ENCODE peak calls at places on chromosomes 12 and 14, in eight cellular contexts. V is body of pancreas; W is HepG2; Y is dorsolateral prefrontal cortex; J is activated CD8-positive, alpha-beta T cell treated with anti-CD3 and anti-CD28 coated beads for 36 hours; E is cardiac muscle cell; G is cardiac fibroblast; C is endothelial cell. T is an unnamed sample.

GRCh38 chr12:104064842-104065441 is 611 bp downstream of the HCFC2 start:
- DNase-seq in Y (peak; percentile 39), C (peak; percentile 13), V (peak; percentile 29), W (no peak), E (no peak), J (peak; percentile 21), G (peak; percentile 24), T (no peak)

GRCh38 chr14:92105845-92106094 is 612 bp downstream of the ATXN3 start:
- DNase-seq in E (no peak), J (peak; percentile 28), V (peak; percentile 55), G (peak; percentile 69), Y (no peak), C (no peak), W (peak; percentile 5), T (peak; percentile 56)

GRCh38 chr14:23437142-23438129 is 2.0 kb upstream of the MYH7 start:
- DNase-seq in Y (no peak), J (no peak), E (no peak), W (no peak), C (no peak), G (no peak), V (no peak), T (no peak)

GRCh38 chr14:105180598-105181528 is at the start of gene NUDT14:
- DNase-seq in Y (peak; percentile 63), G (peak; percentile 28), W (no peak), J (peak; percentile 86), V (peak; percentile 86), C (peak; percentile 78), E (peak; percentile 53), T (no peak)

GRCh38 chr14:34604990-34605389 is 25.0 kb downstream of the SNX6 start:
- DNase-seq in W (no peak), J (no peak), E (peak; percentile 39), Y (no peak), V (no peak), G (peak; percentile 71), C (no peak), T (no peak)

GRCh38 chr12:24778486-24779304 is 170.2 kb downstream of the BCAT1 start:
- DNase-seq in J (no peak), C (peak; percentile 6), E (peak; percentile 75), Y (no peak), G (peak; percentile 80), V (no peak), W (peak; percentile 58), T (no peak)

GRCh38 chr12:47739297-47739696 is 14.0 kb upstream of the ENDOU start:
- DNase-seq in E (no peak), Y (no peak), W (no peak), J (no peak), G (no peak), C (no peak), V (no peak), T (no peak)

GRCh38 chr14:69012251-69012953 is 33.3 kb upstream of the ACTN1 start:
- DNase-seq in G (peak; percentile 28), J (no peak), C (no peak), W (no peak), Y (no peak), E (peak; percentile 60), V (no peak), T (no peak)

GRCh38 chr12:120713861-120714482 is 3.7 kb downstream of the UNC119B start:
- DNase-seq in W (peak; percentile 73), E (peak; percentile 88), C (peak; percentile 77), J (peak; percentile 85), Y (peak; percentile 71), G (peak; percentile 87), V (peak; percentile 89), T (peak; percentile 80)

GRCh38 chr12:116492703-116493324 is 66.4 kb upstream of the MAP1LC3B2 start:
- DNase-seq in V (peak; percentile 33), Y (no peak), E (peak; percentile 62), W (no peak), J (no peak), G (peak; percentile 88), C (no peak), T (peak; percentile 50)

GRCh38 chr14:50550294-50550693 is 9.7 kb upstream of the ATL1 start:
- DNase-seq in C (no peak), V (no peak), W (no peak), E (no peak), G (no peak), Y (no peak), J (no peak), T (no peak)

GRCh38 chr14:100305446-100306255 is 593 bp downstream of the SLC25A29 start:
- DNase-seq in C (peak; percentile 31), E (no peak), Y (no peak), V (no peak), J (peak; percentile 64), W (no peak), G (no peak), T (no peak)

GRCh38 chr12:3124917-3125316 is 47.7 kb downstream of the TSPAN9 start:
- DNase-seq in E (no peak), W (no peak), C (no peak), Y (no peak), J (no peak), V (no peak), G (no peak), T (no peak)

GRCh38 chr14:84425968-84426367 is 1104.0 kb upstream of the FLRT2 start:
- DNase-seq in J (no peak), Y (no peak), G (no peak), V (no peak), E (no peak), C (no peak), W (no peak), T (no peak)

GRCh38 chr12:124713436-124714082 is 146.1 kb upstream of the NCOR2 start:
- DNase-seq in W (no peak), G (peak; percentile 86), C (no peak), Y (no peak), J (peak; percentile 82), V (peak; percentile 69), E (peak; percentile 89), T (peak; percentile 86)

GRCh38 chr12:124713041-124713435 is 145.6 kb upstream of the NCOR2 start:
- DNase-seq in E (peak; percentile 18), Y (no peak), J (peak; percentile 37), G (peak; percentile 47), C (no peak), W (no peak), V (peak; percentile 73), T (peak; percentile 98)

GRCh38 chr12:124705545-124706138 is 138.2 kb upstream of the NCOR2 start:
- DNase-seq in W (no peak), Y (no peak), G (no peak), V (no peak), C (no peak), J (no peak), E (no peak), T (no peak)

GRCh38 chr12:124715121-124715990 is 147.9 kb upstream of the NCOR2 start:
- DNase-seq in C (no peak), W (no peak), Y (no peak), J (no peak), E (no peak), V (no peak), G (no peak), T (no peak)

GRCh38 chr12:124709722-124710656 is 142.6 kb upstream of the NCOR2 start:
- DNase-seq in J (no peak), G (peak; percentile 52), W (no peak), V (no peak), Y (no peak), C (no peak), E (peak; percentile 68), T (no peak)
- TF ChIP-seq CTCF in J (no peak), G (peak; percentile 15), W (no peak), V (no peak), Y (no peak), C (no peak), E (peak; percentile 34), T (no peak)

DNA sequence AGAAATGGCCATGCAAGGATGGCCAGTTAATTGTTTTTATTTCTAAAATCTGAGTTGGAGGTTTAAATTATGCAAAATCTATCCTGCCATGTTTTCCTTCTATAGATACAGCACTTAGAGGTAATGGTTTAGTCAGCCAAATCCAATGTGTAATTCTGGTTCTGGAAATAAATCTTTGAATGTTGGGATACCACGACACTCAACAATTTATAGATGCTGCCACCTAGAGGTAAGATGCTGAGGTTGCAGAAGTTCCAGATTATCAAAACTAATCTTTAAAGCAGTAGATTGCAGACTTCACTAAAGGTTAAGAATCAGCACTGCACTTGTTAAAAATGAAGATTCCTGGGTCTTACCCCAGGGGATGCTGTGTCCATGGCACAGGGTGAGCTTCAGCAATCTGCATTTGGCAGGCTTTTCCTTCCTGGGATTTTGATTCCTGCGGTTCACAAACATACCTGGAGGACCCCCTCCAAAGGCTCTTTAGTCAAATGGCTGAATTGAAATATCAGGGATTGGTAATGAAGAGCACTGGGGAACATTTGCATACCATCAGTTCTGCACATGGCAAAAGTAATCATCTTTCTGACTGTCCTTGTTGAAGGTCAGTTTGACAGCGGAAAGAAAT is 53.4 kb upstream of the ANO4 start:
- DNase-seq in E (peak; percentile 46), J (no peak), Y (no peak), G (peak; percentile 45), C (no peak), V (peak; percentile 10), W (peak; percentile 10), T (no peak)
- TF ChIP-seq CTCF in E (peak; percentile 70), J (peak; percentile 39), Y (peak; percentile 84), G (peak; percentile 63), C (peak; percentile 81), V (peak; percentile 53), W (peak; percentile 57), T (peak; percentile 73)

DNA sequence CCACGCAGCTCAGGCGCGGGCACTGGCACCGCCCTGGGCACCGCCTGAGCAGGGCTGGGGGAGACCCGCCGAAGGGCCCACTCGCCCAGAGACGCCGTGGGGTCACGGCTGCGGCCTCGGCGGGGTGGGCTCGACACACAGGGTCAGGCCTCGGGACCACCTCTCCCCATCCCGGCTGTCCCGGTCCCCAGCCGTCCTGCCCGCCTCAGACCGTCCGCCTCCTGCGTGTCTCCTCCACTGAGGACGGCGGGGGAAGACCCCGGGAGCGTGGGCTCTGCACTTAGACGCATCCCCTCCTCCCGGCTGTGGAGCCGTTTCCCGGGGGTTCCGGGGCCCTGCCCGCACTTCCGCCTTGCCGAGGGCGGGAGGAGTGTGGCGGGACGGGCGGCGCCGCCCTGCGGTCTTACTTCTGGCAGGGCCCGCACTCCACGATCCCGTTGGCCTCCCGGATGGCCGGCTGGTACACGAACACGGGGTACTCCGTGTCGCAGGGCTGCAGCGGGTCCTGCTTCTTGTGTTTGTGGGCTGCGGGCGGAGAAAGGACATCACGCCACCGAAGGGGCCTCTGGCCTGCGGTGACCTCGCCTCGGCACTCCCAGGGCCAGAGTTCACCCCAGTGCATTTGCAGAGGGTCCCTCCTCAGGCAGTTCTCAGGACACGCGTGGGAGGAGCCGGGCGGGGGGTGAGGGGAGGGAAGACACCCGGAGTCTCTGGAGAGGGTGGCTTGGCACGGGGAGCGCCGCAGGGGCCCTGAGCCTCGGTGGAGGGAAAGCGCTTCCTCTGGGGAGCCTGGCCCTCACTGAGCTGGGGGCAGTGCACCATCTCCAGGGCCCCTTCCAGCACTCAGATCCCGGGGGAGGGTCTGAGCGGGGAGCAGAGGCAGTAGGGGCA is 23.1 kb upstream of the LRTM2 start:
- DNase-seq in J (peak; percentile 64), W (no peak), G (no peak), V (peak; percentile 47), Y (no peak), E (peak; percentile 46), C (no peak), T (peak; percentile 64)
- TF ChIP-seq CTCF in J (no peak), W (no peak), G (no peak), V (no peak), Y (no peak), E (no peak), C (no peak), T (no peak)

GRCh38 chr12:18576104-18576622 is 161.6 kb downstream of the PLCZ1 start:
- DNase-seq in W (no peak), C (no peak), E (no peak), Y (no peak), G (peak; percentile 55), V (no peak), J (no peak), T (no peak)

GRCh38 chr12:18567787-18568186 is 170.0 kb downstream of the PLCZ1 start:
- DNase-seq in E (no peak), W (no peak), Y (no peak), C (no peak), J (no peak), G (no peak), V (no peak), T (no peak)

GRCh38 chr12:18570543-18570942 is 167.3 kb downstream of the PLCZ1 start:
- DNase-seq in V (no peak), W (no peak), E (no peak), C (no peak), J (no peak), G (no peak), Y (no peak), T (no peak)
- TF ChIP-seq CTCF in V (no peak), W (no peak), E (no peak), C (no peak), J (no peak), G (no peak), Y (no peak), T (no peak)